ENCODE peak calls at places on chromosomes 11 and 22, in four cellular contexts. A is HepG2, S is HCT116, V is K562. K is an unnamed sample.
A peak's percentile ranks its signal among the peaks of the same experiment; 100 is the strongest.

GRCh38 chr11:125903753-125904659 is at the start of gene DDX25:
- DNase-seq in A (no peak), V (no peak), S (no peak), K (no peak)

GRCh38 chr11:95443386-95443785 is 212.4 kb upstream of the SESN3 start:
- DNase-seq in V (peak; percentile 47), A (peak; percentile 5), S (no peak), K (no peak)

GRCh38 chr11:48170840-48171233 is 45.8 kb upstream of the OR4B1 start:
- DNase-seq in A (no peak), S (no peak), V (no peak), K (no peak)

GRCh38 chr11:118930152-118930712 is 4.5 kb upstream of the BCL9L start:
- DNase-seq in V (peak; percentile 90), S (peak; percentile 97), A (peak; percentile 75), K (peak; percentile 86)

GRCh38 chr22:39290724-39291161 is 28.7 kb downstream of the RPL3 start:
- DNase-seq in V (no peak), A (peak; percentile 56), S (no peak), K (no peak)

GRCh38 chr11:35478411-35479139 is 46.8 kb downstream of the PAMR1 start:
- DNase-seq in S (no peak), V (no peak), A (no peak), K (no peak)

GRCh38 chr22:47294222-47294532 is 531.7 kb downstream of the TBC1D22A start:
- DNase-seq in A (no peak), S (no peak), V (no peak), K (no peak)

GRCh38 chr11:47923667-47924066 is 56.7 kb upstream of the PTPRJ start:
- DNase-seq in S (no peak), V (no peak), A (no peak), K (no peak)

GRCh38 chr11:63564785-63565350 is 1.7 kb upstream of the PLAAT2 start:
- DNase-seq in V (no peak), S (no peak), A (no peak), K (no peak)

GRCh38 chr11:84524422-84525051 is 1102.6 kb downstream of the DLG2 start:
- DNase-seq in S (no peak), A (no peak), V (no peak), K (no peak)

GRCh38 chr22:46149493-46149997 is 781 bp upstream of the PPARA start:
- DNase-seq in A (no peak), S (no peak), V (no peak), K (no peak)

GRCh38 chr11:66328036-66328306 is 8.3 kb downstream of the RIN1 start:
- DNase-seq in V (no peak), S (no peak), A (no peak), K (no peak)

GRCh38 chr11:46930089-46930488 is 6.5 kb upstream of the CSTPP1 start:
- DNase-seq in V (peak; percentile 33), S (no peak), A (peak; percentile 34), K (no peak)

GRCh38 chr11:69497221-69497787 is 15.8 kb downstream of the LINC01488 start:
- DNase-seq in S (peak; percentile 56), A (peak; percentile 97), V (no peak), K (peak; percentile 8)

GRCh38 chr11:115676768-115677167 is 172.6 kb upstream of the CADM1 start:
- DNase-seq in S (no peak), V (no peak), A (no peak), K (no peak)

GRCh38 chr11:22432331-22433065 is 94.3 kb downstream of the SLC17A6 start:
- DNase-seq in S (no peak), V (peak; percentile 2), A (no peak), K (no peak)

GRCh38 chr11:107780136-107780535 is 68.3 kb upstream of the SLN start:
- DNase-seq in V (no peak), A (no peak), S (no peak), K (no peak)

GRCh38 chr11:20373568-20374209 is 10.2 kb downstream of the HTATIP2 start:
- DNase-seq in S (no peak), V (no peak), A (no peak), K (no peak)

GRCh38 chr22:23402275-23403151 is 177.6 kb downstream of the IGLL1 start:
- DNase-seq in S (peak; percentile 66), V (peak; percentile 84), A (peak; percentile 67), K (no peak)

GRCh38 chr11:90237004-90237403 is 14.2 kb upstream of the CHORDC1 start:
- DNase-seq in S (no peak), V (no peak), A (no peak), K (no peak)

DNA sequence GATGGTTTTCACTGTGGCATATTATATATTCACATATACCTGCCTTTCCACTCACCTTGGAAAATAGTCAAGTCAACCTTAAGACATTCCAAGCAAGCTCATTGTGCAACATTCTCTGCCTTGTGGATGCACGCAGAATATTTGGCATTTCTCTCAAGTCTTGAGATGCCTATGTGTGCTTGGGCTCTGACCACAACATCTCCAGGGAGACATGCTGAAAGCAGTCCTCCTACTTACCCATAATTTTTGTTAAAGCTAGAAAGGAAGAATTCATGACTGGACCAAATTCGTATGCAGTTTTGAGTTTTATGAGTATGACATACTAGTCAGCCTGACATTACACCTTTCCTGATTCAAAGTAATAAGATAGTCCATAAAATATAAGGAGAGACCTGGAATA is 684.0 kb downstream of the OPCML start:
- DNase-seq in S (no peak), A (no peak), V (no peak), K (no peak)
- TF ChIP-seq SIN3A in S (no peak), A (no peak), V (no peak), K (no peak)

DNA sequence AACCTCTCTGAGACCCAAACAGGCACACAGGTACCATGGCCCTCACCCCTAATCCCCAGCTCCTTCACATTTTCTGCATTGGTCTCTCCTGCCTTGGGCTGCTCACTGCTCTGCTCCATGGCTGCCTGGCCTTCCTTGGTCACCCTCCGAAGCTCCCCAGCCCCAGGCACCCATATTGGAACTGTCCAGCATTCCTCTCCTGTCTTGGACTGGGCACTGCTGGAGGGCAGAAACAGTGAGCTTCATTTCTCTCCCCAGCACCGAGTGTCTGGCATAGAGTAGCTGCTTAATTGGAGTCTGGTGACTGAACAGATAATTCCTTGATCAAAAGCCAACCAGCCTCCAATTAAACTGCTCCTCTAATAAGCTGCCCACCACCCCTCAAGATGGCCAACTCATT is 13.2 kb downstream of the PLEKHA7 start:
- DNase-seq in A (no peak), S (no peak), V (no peak), K (no peak)
- TF ChIP-seq REST in A (no peak), S (peak; percentile 38), V (no peak), K (peak; percentile 76)

GRCh38 chr22:44667829-44668189 is 34.2 kb upstream of the PRR5 start:
- DNase-seq in V (no peak), A (no peak), S (no peak), K (no peak)
- H3K4me3 ChIP-seq in V (peak overlapping the region; percentile 32), A (peak overlapping the region; percentile 60), S (no peak overlapping the region), K (peak overlapping the region; percentile 40)

DNA sequence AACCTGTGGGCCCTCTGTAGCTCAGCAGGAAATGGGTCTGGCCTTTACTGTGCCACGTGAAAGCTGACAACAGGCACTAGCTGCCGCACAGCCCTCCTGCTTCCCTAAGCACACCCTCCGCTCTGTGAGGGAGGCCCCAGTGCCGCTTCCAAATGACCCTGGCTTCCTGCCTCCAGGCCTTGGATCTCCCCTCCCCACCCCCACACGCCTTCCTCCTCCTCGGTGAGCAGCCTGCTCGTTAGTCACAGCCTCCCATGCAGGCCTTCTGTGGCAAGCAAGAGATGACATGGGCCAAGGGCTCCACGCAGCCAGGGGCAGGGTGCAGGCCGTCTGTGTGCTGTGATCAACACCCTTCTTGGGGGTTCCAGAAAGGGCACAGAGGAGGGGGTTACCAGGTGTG is 15.3 kb upstream of the RASL10A start:
- DNase-seq in V (no peak), S (no peak), A (no peak), K (no peak)
- TF ChIP-seq SIN3A in V (no peak), S (no peak), A (no peak), K (no peak)

DNA sequence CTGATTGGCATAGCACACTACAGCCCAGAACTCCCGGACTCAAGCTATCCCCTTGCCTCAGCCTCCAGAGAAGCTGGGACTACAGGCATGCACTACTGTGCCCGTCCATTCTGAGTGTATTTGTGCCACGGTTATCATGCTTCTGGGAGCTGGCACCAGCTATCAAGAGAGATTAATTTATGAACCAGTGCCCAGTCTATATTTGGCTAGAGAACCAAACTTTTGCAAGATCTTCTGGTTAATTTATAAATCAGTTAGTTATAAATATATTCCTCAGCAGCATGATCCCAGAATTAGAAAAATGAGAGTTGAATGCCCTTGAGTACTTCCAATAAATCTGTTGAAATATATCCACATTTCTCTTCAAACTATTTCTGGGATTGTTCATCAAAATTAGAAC is 67.5 kb upstream of the OR5AN1 start:
- DNase-seq in V (no peak), S (no peak), A (no peak), K (no peak)
- TF ChIP-seq REST in V (no peak), S (no peak), A (no peak), K (no peak)

DNA sequence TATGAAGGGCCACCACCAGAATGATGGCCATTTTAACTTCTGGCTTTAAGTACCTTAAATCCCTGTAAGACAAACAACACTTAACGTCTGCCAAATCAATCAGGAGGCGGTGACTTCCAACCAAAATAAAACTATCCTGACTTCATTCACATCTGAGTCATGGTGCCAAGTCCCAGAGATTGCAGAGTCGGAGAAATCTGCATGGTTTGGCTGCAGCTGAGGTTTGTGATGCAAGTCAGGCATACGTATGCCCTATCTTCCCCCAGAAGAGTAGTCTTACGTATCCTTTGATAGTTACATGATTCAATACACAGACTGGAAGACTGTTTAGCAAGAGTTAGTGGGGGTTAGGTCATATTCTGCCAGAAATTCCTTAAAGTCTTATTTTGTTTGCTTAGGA is 1.7 kb upstream of the GAB2 start:
- DNase-seq in S (no peak), A (no peak), V (no peak), K (no peak)
- H3K4me3 ChIP-seq in S (no peak overlapping the region), A (no peak overlapping the region), V (no peak overlapping the region), K (peak overlapping the region; percentile 90)

GRCh38 chr22:21735198-21736083 is at the start of gene YPEL1:
- DNase-seq in V (peak; percentile 100), S (peak; percentile 70), A (peak; percentile 76), K (no peak)
- TF ChIP-seq SIN3A in V (no peak), S (no peak), A (no peak), K (no peak)

DNA sequence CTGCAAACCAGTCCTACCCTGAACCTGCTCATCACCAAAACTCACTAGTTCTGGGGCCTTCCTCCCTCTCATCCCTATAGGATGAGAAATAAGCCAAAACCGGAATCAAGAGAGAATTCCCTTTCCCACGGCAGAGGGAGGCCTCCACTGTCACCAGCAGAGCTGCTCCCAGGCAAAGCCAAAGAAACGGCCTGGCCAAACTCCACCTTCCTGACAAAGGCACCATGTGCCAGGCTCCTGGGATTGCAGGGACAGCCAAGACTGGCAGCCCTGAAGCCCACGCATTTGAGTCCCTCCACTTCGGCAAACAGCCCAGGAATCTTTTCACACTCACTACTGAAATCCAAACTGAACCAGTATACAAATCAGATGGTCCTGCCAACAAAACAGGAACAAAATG is 6.2 kb downstream of the SMCO4 start:
- DNase-seq in V (no peak), S (no peak), A (no peak), K (no peak)
- TF ChIP-seq REST in V (no peak), S (no peak), A (no peak), K (no peak)

K was measured in Panc1.